ENCODE peak calls at places on chromosomes 7 and 10, in nine cellular contexts. C, B, R, O, Q, P, U, J and G are unnamed samples.

GRCh38 chr7:111803015-111803758 is 240.9 kb upstream of the IMMP2L start:
- DNase-seq in C (no peak), B (peak), R (no peak), O (no peak), Q (no peak), P (no peak), U (no peak), J (no peak), G (no peak)

GRCh38 chr7:127876393-127876792 is 154.8 kb downstream of the LRRC4 start:
- DNase-seq in C (no peak), B (peak), R (no peak), O (no peak), Q (no peak), P (no peak), U (no peak), J (peak), G (no peak)

GRCh38 chr7:47453093-47454056 is 128.5 kb downstream of the TNS3 start:
- DNase-seq in C (peak), B (peak), R (no peak), O (no peak), Q (no peak), P (no peak), U (no peak), J (peak), G (no peak)

GRCh38 chr10:110409926-110410325 is 87.8 kb upstream of the DUSP5 start:
- DNase-seq in C (no peak), B (no peak), R (no peak), O (peak), Q (no peak), P (no peak), U (no peak), J (no peak), G (no peak)

GRCh38 chr7:73908123-73908611 is 47.2 kb downstream of the TMEM270 start:
- DNase-seq in C (no peak), B (no peak), R (no peak), O (no peak), Q (no peak), P (no peak), U (no peak), J (no peak), G (no peak)

GRCh38 chr7:93620864-93621263 is 46.3 kb upstream of the CALCR start:
- DNase-seq in C (no peak), B (no peak), R (no peak), O (no peak), Q (no peak), P (no peak), U (no peak), J (no peak), G (no peak)

GRCh38 chr7:98836811-98837631 is 32.8 kb downstream of the TMEM130 start:
- DNase-seq in C (no peak), B (peak), R (peak), O (peak), Q (no peak), P (no peak), U (no peak), J (peak), G (no peak)

GRCh38 chr10:60646966-60647796 is 131.1 kb upstream of the CDK1 start:
- DNase-seq in C (no peak), B (peak), R (peak), O (peak), Q (peak), P (no peak), U (no peak), J (peak), G (peak)

GRCh38 chr7:97845622-97846203 is 26.5 kb downstream of the ASNS start:
- DNase-seq in C (no peak), B (peak), R (no peak), O (no peak), Q (no peak), P (no peak), U (no peak), J (peak), G (no peak)

GRCh38 chr7:150325110-150325611 is 1.8 kb upstream of the ACTR3C start:
- DNase-seq in C (no peak), B (peak), R (no peak), O (no peak), Q (no peak), P (no peak), U (no peak), J (peak), G (no peak)